ENCODE peak calls at places on chromosomes 6 and 20, in five cellular contexts. One of them, this sample, is unnamed. For H3K4me1, the result is how much of the 10 kb centered on the place peaks cover.

GRCh38 chr20:33555755-33556154 is 65.9 kb downstream of the CBFA2T2 start:
- DNase-seq in left lung: no peak
- DNase-seq in GM23338: no peak
- DNase-seq in pancreas: no peak
- DNase-seq in A549: no peak
- DNase-seq in this sample: no peak

GRCh38 chr20:50304883-50305635 is 114.4 kb downstream of the CEBPB start:
- DNase-seq in left lung: peak
- DNase-seq in GM23338: no peak
- DNase-seq in pancreas: peak
- DNase-seq in A549: no peak
- DNase-seq in this sample: no peak

GRCh38 chr6:62980093-62980492 is 231.2 kb upstream of the FKBP1C start:
- DNase-seq in left lung: no peak
- DNase-seq in GM23338: no peak
- DNase-seq in pancreas: no peak
- DNase-seq in A549: no peak
- DNase-seq in this sample: no peak

GRCh38 chr6:44642870-44643522 is 255.5 kb downstream of the CDC5L start:
- DNase-seq in left lung: no peak
- DNase-seq in GM23338: no peak
- DNase-seq in pancreas: no peak
- DNase-seq in A549: no peak
- DNase-seq in this sample: no peak

GRCh38 chr6:32369678-32370077 is 2.0 kb downstream of the TSBP1 start:
- DNase-seq in left lung: no peak
- DNase-seq in GM23338: no peak
- DNase-seq in pancreas: no peak
- DNase-seq in A549: peak
- DNase-seq in this sample: no peak

GRCh38 chr6:2542858-2543218 is 207.9 kb downstream of the MYLK4 start:
- DNase-seq in left lung: peak
- DNase-seq in GM23338: no peak
- DNase-seq in pancreas: no peak
- DNase-seq in A549: no peak
- DNase-seq in this sample: no peak

GRCh38 chr6:19463250-19463649 is 373.9 kb upstream of the ID4 start:
- DNase-seq in left lung: no peak
- DNase-seq in GM23338: no peak
- DNase-seq in pancreas: no peak
- DNase-seq in A549: no peak
- DNase-seq in this sample: peak

GRCh38 chr6:152720964-152721363 is 23.3 kb downstream of the MYCT1 start:
- DNase-seq in left lung: no peak
- DNase-seq in GM23338: no peak
- DNase-seq in pancreas: no peak
- DNase-seq in A549: no peak
- DNase-seq in this sample: no peak

GRCh38 chr20:51345601-51346101 is 196.9 kb downstream of the NFATC2 start:
- DNase-seq in left lung: peak
- DNase-seq in GM23338: no peak
- DNase-seq in pancreas: no peak
- DNase-seq in A549: peak
- DNase-seq in this sample: no peak

GRCh38 chr6:151112130-151112529 is 127.6 kb upstream of the AKAP12 start:
- DNase-seq in left lung: no peak
- DNase-seq in GM23338: no peak
- DNase-seq in pancreas: no peak
- DNase-seq in A549: no peak
- DNase-seq in this sample: no peak

GRCh38 chr20:37823276-37823980 is 79.5 kb upstream of the VSTM2L start:
- DNase-seq in left lung: no peak
- DNase-seq in GM23338: peak
- DNase-seq in pancreas: no peak
- DNase-seq in A549: no peak
- DNase-seq in this sample: no peak

GRCh38 chr6:11362481-11363018 is 130.1 kb upstream of the NEDD9 start:
- DNase-seq in left lung: no peak
- DNase-seq in GM23338: no peak
- DNase-seq in pancreas: no peak
- DNase-seq in A549: no peak
- DNase-seq in this sample: no peak

GRCh38 chr6:15879372-15880261 is 216.8 kb upstream of the DTNBP1 start:
- DNase-seq in left lung: no peak
- DNase-seq in GM23338: no peak
- DNase-seq in pancreas: no peak
- DNase-seq in A549: no peak
- DNase-seq in this sample: no peak

GRCh38 chr20:59603727-59604608 is at the start of gene PHACTR3:
- DNase-seq in left lung: no peak
- DNase-seq in GM23338: peak
- DNase-seq in pancreas: no peak
- DNase-seq in A549: no peak
- DNase-seq in this sample: no peak

GRCh38 chr6:52399511-52400315 is 20.4 kb upstream of the EFHC1 start:
- DNase-seq in left lung: no peak
- DNase-seq in GM23338: peak
- DNase-seq in pancreas: no peak
- DNase-seq in A549: no peak
- DNase-seq in this sample: peak

GRCh38 chr6:110495949-110496348 is 19.5 kb upstream of the SLC22A16 start:
- DNase-seq in left lung: no peak
- DNase-seq in GM23338: no peak
- DNase-seq in pancreas: no peak
- DNase-seq in A549: no peak
- DNase-seq in this sample: no peak

GRCh38 chr20:10490706-10491105 is 55.6 kb downstream of the SLX4IP start:
- DNase-seq in left lung: no peak
- DNase-seq in GM23338: peak
- DNase-seq in pancreas: no peak
- DNase-seq in A549: no peak
- DNase-seq in this sample: no peak

GRCh38 chr6:6981923-6982322 is 125.8 kb upstream of the RREB1 start:
- DNase-seq in left lung: no peak
- DNase-seq in GM23338: no peak
- DNase-seq in pancreas: no peak
- DNase-seq in A549: no peak
- DNase-seq in this sample: no peak

GRCh38 chr6:87731818-87732661 is 30.0 kb upstream of the AKIRIN2 start:
- DNase-seq in left lung: peak
- DNase-seq in GM23338: peak
- DNase-seq in pancreas: peak
- DNase-seq in A549: peak
- DNase-seq in this sample: peak

GRCh38 chr6:110935171-110935570 is 23.3 kb upstream of the GTF3C6 start:
- DNase-seq in left lung: no peak
- DNase-seq in GM23338: no peak
- DNase-seq in pancreas: no peak
- DNase-seq in A549: no peak
- DNase-seq in this sample: no peak

GRCh38 chr20:63488331-63489251 is 10.3 kb downstream of the EEF1A2 start:
- DNase-seq in left lung: no peak
- DNase-seq in GM23338: peak
- DNase-seq in pancreas: no peak
- DNase-seq in A549: no peak
- DNase-seq in this sample: no peak

GRCh38 chr6:37323568-37323967 is 30.2 kb upstream of the RNF8 start:
- DNase-seq in left lung: no peak
- DNase-seq in GM23338: no peak
- DNase-seq in pancreas: no peak
- DNase-seq in A549: no peak
- DNase-seq in this sample: no peak

DNA sequence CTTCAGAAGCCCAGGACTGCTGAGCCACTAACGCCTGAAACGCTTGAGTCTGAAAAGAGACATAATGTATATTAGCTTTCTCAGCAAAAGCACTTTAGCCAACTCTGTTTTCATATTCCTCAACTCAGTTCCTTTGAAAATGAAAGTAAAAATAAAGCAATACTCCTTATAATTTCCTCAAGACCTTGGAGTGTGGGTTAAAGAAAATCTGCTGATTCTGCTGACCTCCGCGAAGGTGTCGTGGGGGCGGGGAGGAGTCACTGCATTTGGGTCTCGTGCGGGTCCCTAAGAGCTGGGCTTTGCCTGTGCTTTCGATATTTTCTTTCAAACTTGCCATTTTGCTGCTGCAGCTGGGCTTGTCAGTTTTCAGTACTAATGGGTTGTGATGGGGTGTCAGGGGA is 142.2 kb upstream of the ARID1B start:
- DNase-seq in left lung: no peak
- DNase-seq in GM23338: no peak
- DNase-seq in pancreas: no peak
- DNase-seq in A549: no peak
- DNase-seq in this sample: no peak
- H3K4me3 ChIP-seq in left lung: no peak
- H3K4me3 ChIP-seq in GM23338: no peak
- H3K4me3 ChIP-seq in pancreas: no peak
- H3K4me3 ChIP-seq in A549: no peak
- H3K4me3 ChIP-seq in this sample: peak

GRCh38 chr20:41747226-41747625 is 129.0 kb upstream of the CHD6 start:
- DNase-seq in left lung: no peak
- DNase-seq in GM23338: no peak
- DNase-seq in pancreas: no peak
- DNase-seq in A549: no peak
- DNase-seq in this sample: no peak
- H3K27ac ChIP-seq in left lung: no peak
- H3K27ac ChIP-seq in GM23338: no peak
- H3K27ac ChIP-seq in pancreas: no peak
- H3K27ac ChIP-seq in A549: no peak
- H3K27ac ChIP-seq in this sample: no peak

DNA sequence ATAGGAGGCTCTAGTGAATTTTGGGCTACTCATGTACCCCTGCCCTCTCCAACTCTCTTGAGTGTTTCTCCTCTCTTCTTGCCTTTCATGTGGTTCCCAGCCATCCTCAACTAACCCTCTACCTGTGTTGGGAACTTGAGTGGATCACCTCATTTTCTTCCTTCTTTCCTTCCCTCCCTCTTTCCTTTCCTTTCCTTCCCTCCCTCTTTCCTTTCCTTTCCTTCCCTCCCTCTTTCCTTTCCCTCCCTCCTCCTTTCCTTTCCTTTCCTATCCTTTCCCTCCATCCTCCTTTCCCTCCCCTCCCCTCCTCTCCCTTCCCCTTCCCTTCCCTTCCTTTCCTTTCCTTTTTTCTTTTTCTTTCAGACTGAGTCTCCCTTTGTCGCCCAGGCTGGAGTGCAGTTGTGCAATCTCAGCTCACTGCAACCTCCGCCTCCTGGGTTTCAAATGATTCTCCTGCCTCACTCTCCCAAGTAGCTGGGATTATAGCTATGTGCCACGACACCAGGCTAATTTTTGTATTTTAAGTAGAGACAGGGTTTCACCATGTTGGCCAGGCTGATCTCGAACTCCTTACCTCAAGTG is 63.8 kb downstream of the BTBD3 start:
- DNase-seq in left lung: no peak
- DNase-seq in GM23338: no peak
- DNase-seq in pancreas: no peak
- DNase-seq in A549: no peak
- DNase-seq in this sample: no peak
- H3K4me1 ChIP-seq in left lung: under half
- H3K4me1 ChIP-seq in GM23338: under half
- H3K4me1 ChIP-seq in pancreas: under half
- H3K4me1 ChIP-seq in A549: under half
- H3K4me1 ChIP-seq in this sample: under half

GRCh38 chr6:17280138-17280537 is 1.0 kb upstream of the RBM24 start:
- DNase-seq in left lung: no peak
- DNase-seq in GM23338: no peak
- DNase-seq in pancreas: no peak
- DNase-seq in A549: no peak
- DNase-seq in this sample: no peak

GRCh38 chr6:17281497-17282481 is 628 bp downstream of the RBM24 start:
- DNase-seq in left lung: no peak
- DNase-seq in GM23338: peak
- DNase-seq in pancreas: peak
- DNase-seq in A549: no peak
- DNase-seq in this sample: no peak

GRCh38 chr6:17280552-17281090 is 540 bp upstream of the RBM24 start:
- DNase-seq in left lung: no peak
- DNase-seq in GM23338: peak
- DNase-seq in pancreas: peak
- DNase-seq in A549: no peak
- DNase-seq in this sample: no peak

GRCh38 chr6:17283074-17283473 is 1.9 kb downstream of the RBM24 start:
- DNase-seq in left lung: no peak
- DNase-seq in GM23338: no peak
- DNase-seq in pancreas: no peak
- DNase-seq in A549: no peak
- DNase-seq in this sample: no peak

DNA sequence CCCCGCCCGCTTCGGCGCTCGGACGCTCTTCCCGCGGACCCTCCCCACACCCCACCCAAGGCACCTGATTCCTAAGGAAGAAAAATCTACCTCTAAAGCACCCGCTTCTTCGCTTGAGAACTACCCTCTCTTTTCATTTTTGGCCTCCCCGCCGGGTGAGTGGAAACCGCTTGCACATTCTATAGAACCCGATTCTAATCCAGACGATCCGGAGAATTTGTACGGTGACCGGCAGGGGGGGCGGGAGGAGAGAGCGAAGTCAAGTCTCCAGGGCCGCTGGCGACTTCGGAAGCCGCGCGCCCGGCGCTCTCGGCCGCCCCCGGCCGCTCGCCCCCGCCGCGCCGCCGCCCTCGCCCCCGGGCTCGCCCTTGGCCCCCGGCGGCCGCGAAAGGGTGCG is at the start of gene RBM24:
- DNase-seq in left lung: peak
- DNase-seq in GM23338: peak
- DNase-seq in pancreas: peak
- DNase-seq in A549: no peak
- DNase-seq in this sample: peak
- H3K4me3 ChIP-seq in left lung: peak
- H3K4me3 ChIP-seq in GM23338: peak
- H3K4me3 ChIP-seq in pancreas: peak
- H3K4me3 ChIP-seq in A549: peak
- H3K4me3 ChIP-seq in this sample: peak

GRCh38 chr6:167112421-167112820 is 10.5 kb upstream of the CCR6 start:
- DNase-seq in left lung: no peak
- DNase-seq in GM23338: no peak
- DNase-seq in pancreas: no peak
- DNase-seq in A549: no peak
- DNase-seq in this sample: no peak
- H3K27ac ChIP-seq in left lung: no peak
- H3K27ac ChIP-seq in GM23338: no peak
- H3K27ac ChIP-seq in pancreas: no peak
- H3K27ac ChIP-seq in A549: no peak
- H3K27ac ChIP-seq in this sample: no peak